ENCODE peak calls at places on chromosomes 1 and 21, in eight cellular contexts. L is cardiac fibroblast, E is AG04449, S is A549, N is H9, Q is GM12864, M is NB4, H is HFFc6. O is an unnamed sample.

GRCh38 chr1:82927753-82928152 is 1071.2 kb downstream of the TTLL7 start:
- DNase-seq in L (no peak), E (no peak), S (no peak), N (no peak), Q (no peak), M (no peak), H (no peak), O (no peak)

GRCh38 chr1:224387302-224387912 is 30.7 kb downstream of the CNIH4 start:
- DNase-seq in L (no peak), E (no peak), S (no peak), N (no peak), Q (no peak), M (no peak), H (no peak), O (no peak)

GRCh38 chr1:178540646-178541045 is 27.7 kb downstream of the TEX35 start:
- DNase-seq in L (peak), E (peak), S (no peak), N (no peak), Q (no peak), M (no peak), H (peak), O (no peak)

GRCh38 chr1:89832481-89833127 is 11.8 kb downstream of the LRRC8D start:
- DNase-seq in L (no peak), E (no peak), S (no peak), N (no peak), Q (no peak), M (no peak), H (no peak), O (no peak)

GRCh38 chr1:112522621-112523020 is 13.9 kb downstream of the WNT2B start:
- DNase-seq in L (peak), E (peak), S (no peak), N (no peak), Q (no peak), M (no peak), H (peak), O (no peak)

GRCh38 chr1:153538315-153538821 is 2.4 kb downstream of the S100A5 start:
- DNase-seq in L (no peak), E (no peak), S (no peak), N (peak), Q (no peak), M (no peak), H (peak), O (no peak)

GRCh38 chr1:100750002-100750885 is 30.7 kb downstream of the VCAM1 start:
- DNase-seq in L (no peak), E (no peak), S (peak), N (peak), Q (no peak), M (no peak), H (no peak), O (no peak)

GRCh38 chr21:43712268-43712942 is 6.5 kb upstream of the PDXK start:
- DNase-seq in L (peak), E (no peak), S (peak), N (peak), Q (no peak), M (no peak), H (peak), O (no peak)

GRCh38 chr1:82813351-82813750 is 1012.6 kb downstream of the ADGRL2 start:
- DNase-seq in L (no peak), E (no peak), S (no peak), N (no peak), Q (no peak), M (no peak), H (no peak), O (no peak)

GRCh38 chr1:97581614-97582051 is 339.2 kb downstream of the DPYD start:
- DNase-seq in L (no peak), E (no peak), S (peak), N (peak), Q (no peak), M (no peak), H (peak), O (no peak)

GRCh38 chr1:78864175-78864574 is 142.4 kb downstream of the ADGRL4 start:
- DNase-seq in L (no peak), E (no peak), S (no peak), N (no peak), Q (no peak), M (no peak), H (no peak), O (no peak)

GRCh38 chr21:14943636-14944035 is 121.2 kb downstream of the NRIP1 start:
- DNase-seq in L (no peak), E (no peak), S (no peak), N (no peak), Q (no peak), M (no peak), H (no peak), O (no peak)

GRCh38 chr1:9475061-9475627 is 64.1 kb upstream of the SLC25A33 start:
- DNase-seq in L (no peak), E (no peak), S (no peak), N (no peak), Q (no peak), M (no peak), H (no peak), O (no peak)

GRCh38 chr1:229420765-229421164 is 13.1 kb downstream of the ACTA1 start:
- DNase-seq in L (no peak), E (no peak), S (peak), N (peak), Q (no peak), M (no peak), H (no peak), O (no peak)

GRCh38 chr1:175822575-175822974 is 79.2 kb upstream of the TNR start:
- DNase-seq in L (no peak), E (no peak), S (no peak), N (no peak), Q (no peak), M (no peak), H (peak), O (no peak)

GRCh38 chr1:22914633-22915217 is 57.9 kb downstream of the LACTBL1 start:
- DNase-seq in L (no peak), E (no peak), S (no peak), N (peak), Q (no peak), M (no peak), H (no peak), O (no peak)

GRCh38 chr1:157141212-157141855 is 3.1 kb upstream of the ETV3 start:
- DNase-seq in L (no peak), E (no peak), S (no peak), N (no peak), Q (no peak), M (no peak), H (no peak), O (no peak)

GRCh38 chr1:111334169-111334568 is 43.5 kb downstream of the CHIA start:
- DNase-seq in L (peak), E (no peak), S (peak), N (peak), Q (peak), M (peak), H (peak), O (no peak)

GRCh38 chr1:220873087-220873486 is 6.2 kb upstream of the HLX start:
- DNase-seq in L (no peak), E (no peak), S (no peak), N (no peak), Q (no peak), M (no peak), H (no peak), O (no peak)

GRCh38 chr1:240652554-240652953 is 40.6 kb upstream of the GREM2 start:
- DNase-seq in L (no peak), E (no peak), S (no peak), N (no peak), Q (no peak), M (no peak), H (no peak), O (no peak)

GRCh38 chr1:29050141-29050540 is 73.6 kb downstream of the TMEM200B start:
- DNase-seq in L (no peak), E (no peak), S (no peak), N (no peak), Q (no peak), M (no peak), H (peak), O (no peak)

GRCh38 chr21:33998402-33998801 is 75.0 kb upstream of the MRPS6 start:
- DNase-seq in L (no peak), E (no peak), S (no peak), N (no peak), Q (no peak), M (no peak), H (no peak), O (no peak)

GRCh38 chr1:50978144-50978851 is 8.3 kb downstream of the CDKN2C start:
- DNase-seq in L (peak), E (no peak), S (peak), N (peak), Q (no peak), M (peak), H (peak), O (peak)

GRCh38 chr1:39713557-39713956 is 22.3 kb upstream of the HPCAL4 start:
- DNase-seq in L (no peak), E (no peak), S (no peak), N (no peak), Q (no peak), M (no peak), H (no peak), O (no peak)

GRCh38 chr1:37177230-37177864 is 143.0 kb upstream of the GRIK3 start:
- DNase-seq in L (peak), E (no peak), S (peak), N (peak), Q (no peak), M (peak), H (no peak), O (no peak)
- TF ChIP-seq CTCF in L (no peak), E (no peak), S (peak), N (peak), Q (peak), M (peak), H (peak), O (no peak)

DNA sequence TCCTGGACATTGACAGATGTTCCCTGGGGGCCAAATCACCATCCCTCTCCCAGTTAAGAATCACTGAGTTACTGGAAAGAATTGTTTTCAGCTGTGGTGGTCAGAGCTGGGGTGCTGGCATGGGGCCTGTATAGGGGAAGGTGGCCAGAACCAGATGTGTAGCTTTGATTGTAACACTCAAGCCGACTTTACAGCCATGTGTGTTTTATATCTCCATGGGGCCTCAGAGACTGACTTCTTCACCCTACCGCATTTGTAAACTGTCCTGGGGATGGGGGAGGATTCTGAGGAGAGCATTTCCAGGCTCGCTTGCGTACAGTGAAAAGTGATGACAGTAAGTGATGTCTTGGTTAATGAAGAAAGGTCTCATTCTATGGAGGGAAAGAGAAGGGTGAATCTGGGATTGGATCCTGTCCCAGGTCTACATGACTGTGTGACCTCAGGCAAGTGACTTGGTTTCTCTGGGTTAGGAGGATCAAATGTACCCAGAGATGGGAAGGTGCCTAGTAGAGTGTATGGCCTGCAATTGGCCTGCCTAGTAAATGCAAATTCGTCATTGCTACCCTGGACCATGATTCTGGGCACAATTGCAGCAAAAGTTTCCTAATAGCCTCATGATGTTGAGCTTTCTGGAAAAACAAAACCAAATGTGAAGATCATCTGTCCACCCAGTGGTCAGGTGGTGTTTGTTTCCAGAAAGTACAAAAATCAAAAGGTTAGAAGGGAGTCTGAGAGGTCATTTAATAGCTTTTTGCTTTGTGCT is 49.7 kb upstream of the RCC2 start:
- DNase-seq in L (peak), E (no peak), S (no peak), N (no peak), Q (no peak), M (no peak), H (no peak), O (no peak)
- TF ChIP-seq CTCF in L (no peak), E (no peak), S (no peak), N (no peak), Q (no peak), M (no peak), H (peak), O (no peak)

GRCh38 chr21:30248844-30249243 is 32.9 kb upstream of the CLDN8 start:
- DNase-seq in L (no peak), E (no peak), S (no peak), N (peak), Q (no peak), M (no peak), H (no peak), O (no peak)
- TF ChIP-seq CTCF in L (no peak), E (no peak), S (no peak), N (peak), Q (no peak), M (no peak), H (no peak), O (no peak)

GRCh38 chr1:58250587-58250948 is 296.0 kb downstream of the OMA1 start:
- DNase-seq in L (no peak), E (no peak), S (no peak), N (no peak), Q (no peak), M (no peak), H (no peak), O (no peak)

GRCh38 chr1:58249729-58250586 is 296.6 kb downstream of the OMA1 start:
- DNase-seq in L (peak), E (no peak), S (no peak), N (peak), Q (no peak), M (no peak), H (peak), O (no peak)

GRCh38 chr1:58248067-58248466 is 298.5 kb downstream of the OMA1 start:
- DNase-seq in L (no peak), E (no peak), S (no peak), N (no peak), Q (no peak), M (no peak), H (no peak), O (no peak)

GRCh38 chr1:58249371-58249728 is 297.2 kb downstream of the OMA1 start:
- DNase-seq in L (no peak), E (no peak), S (no peak), N (no peak), Q (no peak), M (no peak), H (no peak), O (no peak)

GRCh38 chr1:58251415-58252073 is 295.0 kb downstream of the OMA1 start:
- DNase-seq in L (no peak), E (no peak), S (no peak), N (peak), Q (no peak), M (peak), H (peak), O (no peak)
- TF ChIP-seq CTCF in L (peak), E (peak), S (no peak), N (peak), Q (peak), M (no peak), H (peak), O (no peak)

GRCh38 chr1:73839922-73840321 is 358.1 kb downstream of the LRRIQ3 start:
- DNase-seq in L (peak), E (no peak), S (peak), N (no peak), Q (no peak), M (peak), H (no peak), O (no peak)
- TF ChIP-seq CTCF in L (no peak), E (peak), S (no peak), N (peak), Q (peak), M (peak), H (peak), O (no peak)

GRCh38 chr1:206706298-206706791 is 21.6 kb downstream of the MAPKAPK2 start:
- DNase-seq in L (peak), E (peak), S (no peak), N (no peak), Q (no peak), M (peak), H (peak), O (peak)
- TF ChIP-seq CTCF in L (no peak), E (no peak), S (no peak), N (no peak), Q (no peak), M (no peak), H (no peak), O (no peak)

GRCh38 chr1:225941949-225942222 is 866 bp upstream of the LEFTY2 start:
- DNase-seq in L (no peak), E (no peak), S (no peak), N (no peak), Q (no peak), M (no peak), H (no peak), O (no peak)
- TF ChIP-seq CTCF in L (no peak), E (no peak), S (no peak), N (no peak), Q (no peak), M (no peak), H (no peak), O (no peak)

DNA sequence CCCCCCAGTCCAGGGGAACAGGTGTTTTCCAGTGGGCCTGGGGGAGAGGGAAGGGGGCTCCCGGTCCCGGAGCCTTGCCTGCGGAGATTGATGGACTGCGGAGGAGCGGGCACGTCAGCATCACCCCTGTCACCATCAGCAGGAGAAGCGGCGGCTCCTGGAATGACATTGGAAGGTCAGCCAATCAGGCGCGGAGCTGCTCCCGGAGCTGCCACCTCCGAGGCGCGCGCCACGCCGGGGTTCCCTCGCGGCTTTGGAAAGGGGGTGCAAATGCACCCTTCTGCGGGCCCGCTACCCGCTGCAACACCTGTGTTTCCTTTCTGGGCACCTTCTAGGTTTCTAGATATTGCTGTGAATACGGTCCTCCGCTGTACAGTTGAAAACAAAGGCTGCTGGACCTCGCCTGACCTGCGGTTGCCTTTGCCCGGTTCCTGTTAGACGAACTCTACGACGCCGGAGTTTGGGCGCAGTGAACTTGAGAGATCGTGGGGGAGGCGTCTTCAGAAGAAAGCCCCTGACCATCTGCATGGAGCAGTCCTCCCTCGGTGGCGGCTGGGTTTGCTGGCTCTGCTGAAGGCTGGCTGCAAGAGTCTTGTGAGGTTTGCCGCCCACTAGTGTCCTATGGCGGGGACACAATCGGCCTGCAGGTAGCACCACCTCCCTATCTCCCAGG is 5.3 kb downstream of the DSCAM start:
- DNase-seq in L (no peak), E (no peak), S (peak), N (peak), Q (no peak), M (peak), H (peak), O (no peak)
- TF ChIP-seq CTCF in L (no peak), E (peak), S (no peak), N (peak), Q (no peak), M (no peak), H (peak), O (no peak)

O was measured in omental fat pad.